ENCODE peak calls at places on chromosomes 1 and 21, in eight cellular contexts. K, F, E, A, X, T, C and Z are unnamed samples.

GRCh38 chr1:227888404-227889046 is 59.2 kb downstream of the WNT9A start:
- DNase-seq in K (no peak), F (no peak), E (no peak), A (no peak), X (no peak), T (no peak), C (no peak), Z (no peak)

GRCh38 chr1:176501596-176501995 is 38.6 kb downstream of the PAPPA2 start:
- DNase-seq in K (no peak), F (no peak), E (no peak), A (no peak), X (no peak), T (no peak), C (no peak), Z (no peak)

GRCh38 chr1:74323937-74324473 is 88.8 kb downstream of the TNNI3K start:
- DNase-seq in K (peak; percentile 48), F (no peak), E (no peak), A (no peak), X (no peak), T (no peak), C (no peak), Z (no peak)

GRCh38 chr21:35503646-35504045 is 454.5 kb upstream of the RUNX1 start:
- DNase-seq in K (no peak), F (peak; percentile 60), E (no peak), A (no peak), X (no peak), T (no peak), C (no peak), Z (no peak)

GRCh38 chr1:245279346-245279745 is 124.6 kb downstream of the KIF26B start:
- DNase-seq in K (no peak), F (no peak), E (no peak), A (no peak), X (no peak), T (no peak), C (no peak), Z (no peak)

GRCh38 chr1:106798991-106799390 is 257.5 kb upstream of the PRMT6 start:
- DNase-seq in K (no peak), F (peak; percentile 9), E (no peak), A (no peak), X (no peak), T (no peak), C (no peak), Z (peak; percentile 1)

GRCh38 chr1:190176776-190177175 is 300.9 kb downstream of the BRINP3 start:
- DNase-seq in K (peak; percentile 8), F (peak; percentile 38), E (no peak), A (no peak), X (no peak), T (no peak), C (no peak), Z (no peak)

GRCh38 chr21:15592271-15592860 is 137.4 kb upstream of the USP25 start:
- DNase-seq in K (peak; percentile 60), F (peak; percentile 46), E (peak; percentile 14), A (no peak), X (no peak), T (peak; percentile 20), C (peak; percentile 15), Z (peak; percentile 50)

GRCh38 chr1:20138961-20139550 is at the start of gene PLA2G2F:
- DNase-seq in K (no peak), F (no peak), E (no peak), A (no peak), X (no peak), T (no peak), C (no peak), Z (no peak)

GRCh38 chr21:23281917-23282316 is 2283.7 kb downstream of the NCAM2 start:
- DNase-seq in K (no peak), F (no peak), E (no peak), A (no peak), X (no peak), T (no peak), C (no peak), Z (no peak)

GRCh38 chr1:16978589-16979474 is 1.6 kb downstream of the MFAP2 start:
- DNase-seq in K (no peak), F (peak; percentile 86), E (no peak), A (no peak), X (no peak), T (peak; percentile 92), C (no peak), Z (peak; percentile 89)

GRCh38 chr1:35564884-35565741 is 7.5 kb downstream of the NCDN start:
- DNase-seq in K (no peak), F (no peak), E (no peak), A (no peak), X (no peak), T (no peak), C (no peak), Z (no peak)

GRCh38 chr1:232542633-232543032 is 87.3 kb downstream of the SIPA1L2 start:
- DNase-seq in K (no peak), F (no peak), E (no peak), A (no peak), X (no peak), T (no peak), C (no peak), Z (peak; percentile 14)